ENCODE peak calls at places on chromosome X, in eight cellular contexts. O is transverse colon, I is A549, Y is HCT116, F is sigmoid colon, D is uterus, Z is NB4, V is GM12892. K is an unnamed sample.

GRCh38 chrX:23742174-23742692 is 843 bp downstream of the ACOT9 start:
- DNase-seq in D (peak), F (peak), Y (no peak), V (no peak), I (peak), Z (peak), O (peak), K (peak)

GRCh38 chrX:119871245-119871598 is 311 bp downstream of the RNF113A start:
- DNase-seq in V (no peak), O (no peak), D (no peak), F (no peak), I (no peak), Z (peak), Y (no peak), K (no peak)

GRCh38 chrX:45806410-45807121 is 605.9 kb upstream of the DIPK2B start:
- DNase-seq in F (no peak), Y (no peak), O (no peak), V (no peak), I (no peak), Z (peak), D (peak), K (no peak)

GRCh38 chrX:30635630-30636029 is 17.6 kb upstream of the GK start:
- DNase-seq in V (no peak), O (no peak), Z (peak), D (no peak), Y (no peak), F (no peak), I (no peak), K (peak)

GRCh38 chrX:140164383-140164782 is 199.1 kb upstream of the CXorf66 start:
- DNase-seq in I (no peak), Y (no peak), O (no peak), Z (no peak), F (no peak), V (no peak), D (no peak), K (no peak)

GRCh38 chrX:15142084-15142715 is 127.7 kb downstream of the ASB9 start:
- DNase-seq in F (no peak), D (no peak), Z (no peak), Y (no peak), O (no peak), V (no peak), I (no peak), K (no peak)

GRCh38 chrX:1576201-1577101 is 15.0 kb upstream of the AKAP17A start:
- DNase-seq in O (no peak), I (no peak), V (no peak), Y (no peak), Z (no peak), D (no peak), F (no peak), K (no peak)

GRCh38 chrX:45771114-45771513 is 570.4 kb upstream of the DIPK2B start:
- DNase-seq in Z (peak), F (peak), I (peak), Y (peak), D (peak), V (no peak), O (peak), K (no peak)

GRCh38 chrX:143027262-143027661 is 1.5 kb downstream of the SPANXN4 start:
- DNase-seq in F (no peak), I (no peak), D (no peak), Z (no peak), V (no peak), O (no peak), Y (no peak), K (no peak)

GRCh38 chrX:102840871-102841705 is 96.0 kb upstream of the RAB40AL start:
- DNase-seq in O (no peak), D (no peak), V (no peak), Y (no peak), F (no peak), I (no peak), Z (peak), K (peak)

GRCh38 chrX:10246846-10247245 is 90.1 kb downstream of the CLCN4 start:
- DNase-seq in V (no peak), D (no peak), Z (no peak), I (no peak), F (no peak), Y (no peak), O (no peak), K (no peak)

GRCh38 chrX:71128915-71129765 is 10.7 kb downstream of the MED12 start:
- DNase-seq in Y (no peak), O (peak), V (peak), I (peak), Z (peak), D (peak), F (peak), K (peak)

GRCh38 chrX:68431836-68432235 is 1.5 kb downstream of the OPHN1 start:
- DNase-seq in O (no peak), D (no peak), Y (no peak), Z (no peak), I (no peak), F (no peak), V (no peak), K (no peak)

GRCh38 chrX:46226422-46226821 is 318.8 kb downstream of the ZNF674 start:
- DNase-seq in O (no peak), I (no peak), V (no peak), Y (no peak), F (no peak), D (no peak), Z (no peak), K (no peak)

GRCh38 chrX:24081661-24082154 is 27.0 kb downstream of the EIF2S3 start:
- DNase-seq in I (no peak), D (peak), Z (peak), Y (peak), O (peak), F (peak), V (no peak), K (peak)

GRCh38 chrX:148582353-148582752 is 81.9 kb downstream of the AFF2 start:
- DNase-seq in F (no peak), I (no peak), V (no peak), Y (no peak), Z (no peak), D (no peak), O (no peak), K (no peak)

GRCh38 chrX:130507015-130507414 is 105.2 kb downstream of the RBMX2 start:
- DNase-seq in F (no peak), V (no peak), Z (no peak), I (no peak), Y (no peak), D (no peak), O (no peak), K (no peak)

GRCh38 chrX:13506574-13506973 is 62.8 kb upstream of the EGFL6 start:
- DNase-seq in Z (peak), I (peak), Y (peak), O (peak), V (peak), D (peak), F (no peak), K (peak)

GRCh38 chrX:57251965-57252364 is 34.5 kb upstream of the FAAH2 start:
- DNase-seq in V (no peak), Z (no peak), Y (no peak), D (no peak), F (no peak), O (no peak), I (no peak), K (no peak)

GRCh38 chrX:20144491-20144890 is 2.9 kb upstream of the EIF1AX start:
- DNase-seq in V (no peak), O (no peak), F (no peak), I (no peak), Y (no peak), Z (peak), D (no peak), K (no peak)

GRCh38 chrX:130952266-130953043 is 49.4 kb upstream of the ENOX2 start:
- DNase-seq in I (no peak), D (no peak), Z (no peak), Y (no peak), F (no peak), O (no peak), V (no peak), K (peak)

GRCh38 chrX:151741606-151742005 is 7.1 kb downstream of the CNGA2 start:
- DNase-seq in V (no peak), Z (no peak), F (no peak), O (no peak), Y (no peak), I (no peak), D (no peak), K (no peak)

GRCh38 chrX:39946822-39947221 is 150.9 kb downstream of the BCOR start:
- DNase-seq in D (no peak), I (no peak), V (no peak), F (no peak), Y (no peak), Z (peak), O (no peak), K (no peak)

GRCh38 chrX:110316351-110317078 is 1.4 kb downstream of the AMMECR1 start:
- DNase-seq in V (no peak), Z (peak), F (no peak), D (no peak), I (no peak), O (no peak), Y (no peak), K (peak)

GRCh38 chrX:29470029-29470428 is 745.3 kb upstream of the MAGEB2 start:
- DNase-seq in O (no peak), F (no peak), Z (no peak), Y (peak), I (no peak), D (no peak), V (no peak), K (no peak)

GRCh38 chrX:111100191-111100590 is 4.2 kb downstream of the PAK3 start:
- DNase-seq in I (peak), V (peak), Y (peak), F (no peak), Z (peak), O (peak), D (no peak), K (peak)

GRCh38 chrX:650274-650673 is 19.7 kb downstream of the SHOX start:
- DNase-seq in V (no peak), D (no peak), Z (no peak), I (no peak), F (no peak), O (no peak), Y (no peak), K (no peak)

GRCh38 chrX:40088803-40089540 is 8.8 kb downstream of the BCOR start:
- DNase-seq in Y (no peak), F (no peak), V (no peak), Z (no peak), O (no peak), I (no peak), D (no peak), K (no peak)

GRCh38 chrX:138711399-138712347 is at the start of gene FGF13:
- DNase-seq in V (peak), D (peak), Z (peak), F (peak), Y (no peak), I (no peak), O (peak), K (no peak)

GRCh38 chrX:43703211-43703791 is 47.2 kb downstream of the MAOA start:
- DNase-seq in O (no peak), Z (no peak), I (no peak), V (no peak), F (no peak), D (no peak), Y (no peak), K (no peak)

GRCh38 chrX:103918050-103918449 is 44.4 kb upstream of the TMSB15B start:
- DNase-seq in Z (peak), V (peak), D (peak), O (peak), Y (peak), F (peak), I (peak), K (peak)

GRCh38 chrX:74835566-74835965 is 89.7 kb downstream of the NEXMIF start:
- DNase-seq in I (no peak), Y (no peak), V (no peak), Z (peak), O (peak), F (no peak), D (no peak), K (no peak)

GRCh38 chrX:10387011-10387410 is 230.2 kb downstream of the CLCN4 start:
- DNase-seq in Z (no peak), I (peak), V (no peak), O (no peak), Y (no peak), D (no peak), F (no peak), K (no peak)

GRCh38 chrX:3143043-3143799 is 102.0 kb downstream of the ARSF start:
- DNase-seq in O (no peak), Z (peak), I (no peak), F (no peak), Y (peak), V (no peak), D (no peak), K (no peak)

GRCh38 chrX:53642326-53642725 is 44.2 kb downstream of the HUWE1 start:
- DNase-seq in D (no peak), O (no peak), F (no peak), Y (no peak), V (no peak), Z (no peak), I (no peak), K (peak)

GRCh38 chrX:103098488-103098887 is 5.5 kb upstream of the NXF3 start:
- DNase-seq in Z (no peak), Y (no peak), V (no peak), O (no peak), D (no peak), F (no peak), I (no peak), K (peak)

GRCh38 chrX:31499120-31499519 is 427.3 kb upstream of the FTHL17 start:
- DNase-seq in I (no peak), F (no peak), Z (no peak), O (no peak), Y (no peak), V (no peak), D (no peak), K (no peak)

GRCh38 chrX:46665232-46666162 is 91.9 kb downstream of the CHST7 start:
- DNase-seq in F (no peak), D (no peak), V (no peak), O (no peak), I (no peak), Y (no peak), Z (no peak), K (no peak)

GRCh38 chrX:108173874-108174273 is 82.3 kb downstream of the ATG4A start:
- DNase-seq in Y (no peak), D (no peak), V (no peak), F (no peak), Z (no peak), I (no peak), O (no peak), K (no peak)
- TF ChIP-seq POLR2A in Y (no peak), D (no peak), V (no peak), F (no peak), Z (no peak), I (no peak), O (no peak), K (no peak)

GRCh38 chrX:48460031-48460430 is 10.0 kb downstream of the SLC38A5 start:
- DNase-seq in O (no peak), Y (no peak), V (no peak), Z (no peak), F (no peak), I (no peak), D (no peak), K (no peak)
- TF ChIP-seq POLR2A in O (no peak), Y (no peak), V (no peak), Z (no peak), F (no peak), I (no peak), D (no peak), K (no peak)

GRCh38 chrX:153622661-153623309 is 23.8 kb upstream of the CCNQ start:
- DNase-seq in Z (no peak), V (no peak), I (no peak), Y (no peak), O (no peak), F (no peak), D (peak), K (no peak)

GRCh38 chrX:153626025-153626633 is 20.9 kb upstream of the DUSP9 start:
- DNase-seq in Z (no peak), O (no peak), I (no peak), F (peak), Y (no peak), D (peak), V (no peak), K (no peak)

GRCh38 chrX:153623310-153624029 is 23.5 kb upstream of the DUSP9 start:
- DNase-seq in D (peak), Z (no peak), O (peak), F (peak), Y (no peak), V (no peak), I (no peak), K (no peak)

GRCh38 chrX:153625271-153626024 is 21.6 kb upstream of the DUSP9 start:
- DNase-seq in O (no peak), Y (no peak), I (no peak), D (peak), F (peak), Z (no peak), V (no peak), K (no peak)

DNA sequence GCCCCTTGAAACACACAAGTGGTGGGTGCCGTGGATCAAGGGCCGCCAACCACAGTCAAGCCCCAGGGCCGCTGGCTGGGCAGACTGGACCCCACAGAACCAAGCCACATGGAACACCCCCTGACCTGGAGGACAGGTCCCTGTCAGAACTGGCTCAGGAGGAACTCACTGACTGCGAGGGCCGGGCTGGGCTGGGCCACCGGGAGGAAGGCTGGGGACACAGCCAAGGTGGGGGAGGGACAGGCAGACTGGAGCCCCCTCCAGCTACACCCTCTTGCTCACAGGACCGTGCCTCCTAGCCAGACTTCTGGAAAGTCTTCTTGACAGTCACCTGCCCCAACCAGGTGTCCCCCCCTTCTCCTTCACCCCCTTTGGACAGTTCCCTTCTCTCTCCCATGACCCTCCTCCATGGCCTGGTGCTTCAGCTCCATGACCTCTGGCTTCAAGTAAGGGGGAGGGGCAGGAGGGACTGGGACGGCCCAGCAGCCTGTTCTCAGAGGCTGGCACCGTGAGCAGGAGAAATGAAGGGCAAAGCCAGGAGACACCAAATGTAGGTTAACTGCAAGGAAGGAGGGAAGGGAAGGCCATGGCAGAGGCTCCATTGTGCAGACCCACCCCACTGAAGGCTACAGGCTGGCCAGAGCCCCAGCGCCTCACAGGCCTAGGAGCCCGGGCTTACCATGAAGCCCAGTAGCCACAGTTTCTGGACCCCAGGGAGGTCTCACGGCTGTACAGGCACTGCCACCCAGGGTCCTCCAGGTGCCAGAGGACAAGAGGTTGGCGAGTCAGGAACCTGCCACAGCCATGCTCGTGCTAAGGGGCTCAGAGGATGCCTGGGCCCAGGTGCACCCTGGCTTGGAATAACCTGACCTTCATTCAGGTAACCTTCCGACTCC is 22.6 kb upstream of the DUSP9 start:
- DNase-seq in Y (no peak), F (peak), O (no peak), Z (no peak), I (no peak), D (peak), V (no peak), K (no peak)
- TF ChIP-seq POLR2A in Y (no peak), F (no peak), O (no peak), Z (no peak), I (no peak), D (no peak), V (no peak), K (no peak)

GRCh38 chrX:18353931-18354368 is 538 bp downstream of the SCML2 start:
- DNase-seq in V (no peak), Y (no peak), Z (peak), O (peak), I (peak), F (no peak), D (no peak), K (peak)

GRCh38 chrX:18351774-18352173 is 2.7 kb downstream of the SCML2 start:
- DNase-seq in D (no peak), O (no peak), Z (no peak), I (no peak), V (no peak), F (no peak), Y (no peak), K (no peak)

GRCh38 chrX:18354369-18355329 is at the start of gene SCML2:
- DNase-seq in I (peak), Y (no peak), D (peak), V (no peak), F (peak), O (peak), Z (peak), K (peak)
- TF ChIP-seq POLR2A in I (no peak), Y (no peak), D (no peak), V (no peak), F (no peak), O (no peak), Z (no peak), K (no peak)

K was measured in erythroblast.